ENCODE peak calls at places on chromosomes 11 and 22, in ten cellular contexts. Z, B, I, K, C, Y, E, F, A and Q are unnamed samples.

GRCh38 chr11:58498464-58498863 is 9.4 kb downstream of the OR5B21 start:
- DNase-seq in I (peak; percentile 31), Z (no peak), K (no peak), Y (no peak), A (no peak), F (no peak), B (no peak), C (no peak), E (no peak), Q (peak; percentile 35)

GRCh38 chr11:90113541-90113940 is 20.9 kb upstream of the NAALAD2 start:
- DNase-seq in Z (peak; percentile 4), K (no peak), I (peak; percentile 0), Y (no peak), E (no peak), C (no peak), A (no peak), B (peak; percentile 7), F (no peak), Q (peak; percentile 2)

GRCh38 chr11:2671748-2672147 is 28.0 kb downstream of the KCNQ1OT1 start:
- DNase-seq in C (no peak), Y (no peak), Z (no peak), F (no peak), A (no peak), E (no peak), K (no peak), B (no peak), I (no peak), Q (no peak)

GRCh38 chr11:69444381-69445130 is 36.9 kb upstream of the LINC01488 start:
- DNase-seq in F (peak; percentile 89), A (no peak), B (peak; percentile 38), C (no peak), I (peak; percentile 98), E (peak; percentile 88), K (peak; percentile 45), Z (peak; percentile 93), Y (no peak), Q (peak; percentile 85)

GRCh38 chr11:128937480-128937879 is 5.2 kb downstream of the TP53AIP1 start:
- DNase-seq in I (no peak), Z (no peak), Y (no peak), B (no peak), A (no peak), K (no peak), C (no peak), E (no peak), F (no peak), Q (no peak)

GRCh38 chr11:96282846-96283245 is 60.1 kb downstream of the MAML2 start:
- DNase-seq in K (no peak), F (no peak), C (no peak), E (no peak), I (no peak), Y (no peak), Z (no peak), A (no peak), B (peak; percentile 54), Q (no peak)

GRCh38 chr22:19580291-19580890 is 56.2 kb upstream of the CLDN5 start:
- DNase-seq in B (no peak), C (no peak), K (no peak), Y (no peak), F (no peak), I (no peak), A (no peak), E (no peak), Z (no peak), Q (no peak)

GRCh38 chr11:8692417-8692816 is 9.8 kb downstream of the RPL27A start:
- DNase-seq in C (no peak), F (no peak), I (no peak), B (no peak), Y (no peak), K (no peak), A (no peak), Z (no peak), E (peak; percentile 38), Q (no peak)

GRCh38 chr11:119518746-119519382 is 95.9 kb upstream of the THY1 start:
- DNase-seq in B (no peak), F (no peak), Z (peak; percentile 60), E (peak; percentile 59), Y (no peak), A (no peak), C (peak; percentile 22), K (peak; percentile 6), I (peak; percentile 5), Q (peak; percentile 53)

GRCh38 chr22:20244744-20245576 is 23.2 kb downstream of the RTN4R start:
- DNase-seq in F (no peak), E (no peak), Y (no peak), K (no peak), C (no peak), A (no peak), Z (no peak), I (no peak), B (no peak), Q (no peak)

GRCh38 chr22:30290318-30290678 is 993 bp upstream of the CASTOR1 start:
- DNase-seq in I (no peak), B (no peak), F (no peak), K (no peak), Y (no peak), E (peak; percentile 74), Z (no peak), A (no peak), C (no peak), Q (no peak)

GRCh38 chr22:36386351-36386899 is 1.3 kb downstream of the MYH9 start:
- DNase-seq in A (no peak), C (no peak), I (no peak), F (no peak), K (no peak), Y (peak; percentile 30), E (no peak), Z (no peak), B (no peak), Q (no peak)

GRCh38 chr22:22698263-22698750 is 53.9 kb downstream of the GGTLC2 start:
- DNase-seq in A (no peak), Y (no peak), I (no peak), E (no peak), K (no peak), C (no peak), F (no peak), B (no peak), Z (no peak), Q (no peak)

GRCh38 chr11:69084371-69084770 is 35.6 kb downstream of the TPCN2 start:
- DNase-seq in Y (no peak), B (no peak), F (no peak), Z (no peak), C (no peak), I (no peak), E (no peak), A (no peak), K (no peak), Q (no peak)

GRCh38 chr11:62922653-62923371 is 1.6 kb upstream of the CHRM1 start:
- DNase-seq in Z (peak; percentile 30), I (no peak), F (no peak), B (no peak), K (no peak), E (no peak), C (no peak), Y (no peak), A (no peak), Q (no peak)